ENCODE peak calls at places on chromosomes 16 and 17, in four cellular contexts. Y is natural killer cell, B is AG09309, I is fibroblast of lung. U is an unnamed sample.
A peak's percentile ranks its signal among the peaks of the same experiment; 100 is the strongest.

GRCh38 chr17:7064248-7064647 is 15.8 kb downstream of the CLEC10A start:
- DNase-seq in Y (no peak), B (no peak), I (peak; percentile 79), U (no peak)

GRCh38 chr16:88566158-88566557 is 4.0 kb upstream of the ZC3H18 start:
- DNase-seq in Y (no peak), B (peak; percentile 21), I (peak; percentile 72), U (no peak)

GRCh38 chr16:69500496-69500895 is 65.3 kb upstream of the NFAT5 start:
- DNase-seq in Y (no peak), B (no peak), I (no peak), U (no peak)

GRCh38 chr16:12087901-12088364 is 111.4 kb downstream of the SNX29 start:
- DNase-seq in Y (no peak), B (no peak), I (no peak), U (no peak)

GRCh38 chr17:16954541-16954940 is 17.4 kb downstream of the TNFRSF13B start:
- DNase-seq in Y (no peak), B (no peak), I (no peak), U (no peak)

GRCh38 chr17:4939554-4939803 is 367 bp downstream of the SLC25A11 start:
- DNase-seq in Y (no peak), B (no peak), I (no peak), U (no peak)

GRCh38 chr16:62035115-62036092 is 834 bp downstream of the CDH8 start:
- DNase-seq in Y (no peak), B (no peak), I (no peak), U (peak; percentile 52)

GRCh38 chr16:11004957-11005610 is 60.7 kb downstream of the CLEC16A start:
- DNase-seq in Y (no peak), B (no peak), I (peak; percentile 82), U (no peak)

GRCh38 chr16:48409839-48410610 is 24.8 kb upstream of the SIAH1 start:
- DNase-seq in Y (no peak), B (peak; percentile 82), I (peak; percentile 95), U (no peak)

GRCh38 chr17:2335726-2336214 is 487 bp downstream of the TSR1 start:
- DNase-seq in Y (no peak), B (no peak), I (peak; percentile 36), U (no peak)

GRCh38 chr16:68364601-68364998 is 53.8 kb downstream of the PRMT7 start:
- DNase-seq in Y (no peak), B (no peak), I (peak; percentile 23), U (no peak)

GRCh38 chr17:70969540-70970034 is 800.3 kb downstream of the KCNJ2 start:
- DNase-seq in Y (no peak), B (no peak), I (no peak), U (no peak)

GRCh38 chr16:19831678-19832077 is 53.0 kb downstream of the GPRC5B start:
- DNase-seq in Y (no peak), B (no peak), I (peak; percentile 88), U (no peak)

GRCh38 chr17:55487727-55488436 is 23.4 kb downstream of the SMIM36 start:
- DNase-seq in Y (no peak), B (no peak), I (no peak), U (no peak)

GRCh38 chr17:75875940-75876189 is 2.5 kb downstream of the TRIM47 start:
- DNase-seq in Y (no peak), B (no peak), I (no peak), U (no peak)

GRCh38 chr17:40122466-40122943 is 734 bp downstream of the MSL1 start:
- DNase-seq in Y (peak; percentile 40), B (no peak), I (peak; percentile 39), U (no peak)

GRCh38 chr17:2054740-2055493 is at the start of gene HIC1:
- DNase-seq in Y (peak; percentile 84), B (no peak), I (peak; percentile 74), U (peak; percentile 80)

GRCh38 chr16:89323120-89323960 is 105.8 kb downstream of the ZNF778 start:
- DNase-seq in Y (no peak), B (no peak), I (no peak), U (no peak)

GRCh38 chr17:78915872-78916632 is 9.1 kb downstream of the TIMP2 start:
- DNase-seq in Y (no peak), B (no peak), I (peak; percentile 66), U (no peak)

GRCh38 chr17:28598799-28599310 is at the start of gene SPAG5:
- DNase-seq in Y (peak; percentile 96), B (peak; percentile 60), I (peak; percentile 89), U (peak; percentile 88)

GRCh38 chr17:81128774-81129173 is 36.5 kb upstream of the PVALEF start:
- DNase-seq in Y (no peak), B (no peak), I (no peak), U (no peak)

GRCh38 chr16:27368358-27368722 is 33.6 kb upstream of the IL21R start:
- DNase-seq in Y (no peak), B (no peak), I (no peak), U (no peak)

GRCh38 chr17:76544123-76544915 is 4.5 kb downstream of the PRCD start:
- DNase-seq in Y (no peak), B (no peak), I (no peak), U (no peak)

GRCh38 chr16:51137097-51137496 is 14.0 kb downstream of the SALL1 start:
- DNase-seq in Y (no peak), B (no peak), I (peak; percentile 47), U (no peak)

GRCh38 chr17:67386965-67387551 is 10.0 kb downstream of the PITPNC1 start:
- DNase-seq in Y (peak; percentile 46), B (no peak), I (peak; percentile 20), U (peak; percentile 56)

GRCh38 chr16:878071-878784 is 77.7 kb upstream of the GNG13 start:
- DNase-seq in Y (no peak), B (no peak), I (peak; percentile 62), U (no peak)

GRCh38 chr16:62872339-62872738 is 836.1 kb upstream of the CDH8 start:
- DNase-seq in Y (no peak), B (no peak), I (no peak), U (no peak)

GRCh38 chr17:21171970-21172510 is 41.9 kb downstream of the TMEM11 start:
- DNase-seq in Y (no peak), B (no peak), I (no peak), U (peak; percentile 27)

GRCh38 chr17:57021226-57021940 is 43.5 kb downstream of the SCPEP1 start:
- DNase-seq in Y (no peak), B (no peak), I (no peak), U (no peak)

GRCh38 chr16:29844575-29845331 is 18.3 kb downstream of the CDIPT start:
- DNase-seq in Y (no peak), B (no peak), I (no peak), U (no peak)

GRCh38 chr17:76147211-76148014 is 6.4 kb upstream of the FOXJ1 start:
- DNase-seq in Y (no peak), B (no peak), I (peak; percentile 12), U (no peak)

GRCh38 chr17:66268247-66268927 is 34.0 kb upstream of the PRKCA start:
- DNase-seq in Y (no peak), B (no peak), I (peak; percentile 95), U (no peak)

GRCh38 chr16:64012166-64012565 is 1109.7 kb downstream of the CDH11 start:
- DNase-seq in Y (no peak), B (peak; percentile 8), I (peak; percentile 56), U (no peak)

GRCh38 chr16:83723244-83723643 is 84.5 kb upstream of the HSBP1 start:
- DNase-seq in Y (no peak), B (no peak), I (peak; percentile 52), U (no peak)

GRCh38 chr17:20206068-20206467 is 196.9 kb downstream of the SPECC1 start:
- DNase-seq in Y (no peak), B (no peak), I (peak; percentile 75), U (no peak)

DNA sequence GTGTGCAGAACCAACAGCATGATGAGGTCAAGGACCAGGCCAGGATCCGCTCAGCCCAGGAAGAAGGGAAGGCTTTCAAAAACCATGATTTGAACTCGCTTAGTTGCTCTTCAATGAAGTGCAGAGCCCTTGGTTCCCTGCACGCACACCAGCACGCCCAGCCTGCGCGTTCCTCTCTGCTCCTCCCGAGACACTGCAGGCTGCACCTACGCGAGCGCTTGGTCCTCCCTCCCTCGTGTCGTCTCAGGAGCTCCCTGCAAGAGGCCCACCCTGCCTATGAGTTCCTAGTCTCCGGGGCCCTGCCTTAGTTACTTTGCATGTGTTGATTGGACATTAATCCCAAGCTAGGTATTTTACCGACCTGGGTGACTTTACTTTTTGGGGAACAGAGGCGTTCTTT is 132.9 kb upstream of the TNRC6C start:
- DNase-seq in Y (no peak), B (no peak), I (no peak), U (no peak)
- TF ChIP-seq CTCF in Y (no peak), B (no peak), I (no peak), U (no peak)

GRCh38 chr16:82628741-82629140 is 2.0 kb downstream of the CDH13 start:
- DNase-seq in Y (no peak), B (no peak), I (no peak), U (no peak)

GRCh38 chr16:82630219-82630618 is 3.5 kb downstream of the CDH13 start:
- DNase-seq in Y (no peak), B (no peak), I (peak; percentile 68), U (no peak)

GRCh38 chr16:82631701-82632685 is 5.2 kb downstream of the CDH13 start:
- DNase-seq in Y (no peak), B (no peak), I (no peak), U (no peak)

GRCh38 chr16:82629441-82630027 is 2.8 kb downstream of the CDH13 start:
- DNase-seq in Y (no peak), B (no peak), I (peak; percentile 93), U (no peak)

GRCh38 chr16:82630688-82631087 is 3.9 kb downstream of the CDH13 start:
- DNase-seq in Y (no peak), B (no peak), I (no peak), U (no peak)
- TF ChIP-seq CTCF in Y (no peak), B (peak; percentile 47), I (peak; percentile 44), U (no peak)

GRCh38 chr16:67263201-67263600 is 14.4 kb downstream of the SLC9A5 start:
- DNase-seq in Y (no peak), B (no peak), I (no peak), U (no peak)

GRCh38 chr16:67257486-67258159 is 8.8 kb downstream of the SLC9A5 start:
- DNase-seq in Y (no peak), B (no peak), I (no peak), U (no peak)

GRCh38 chr16:67258160-67258835 is 9.5 kb downstream of the SLC9A5 start:
- DNase-seq in Y (no peak), B (no peak), I (no peak), U (no peak)

GRCh38 chr16:67259705-67260104 is 10.9 kb downstream of the SLC9A5 start:
- DNase-seq in Y (no peak), B (no peak), I (no peak), U (no peak)

DNA sequence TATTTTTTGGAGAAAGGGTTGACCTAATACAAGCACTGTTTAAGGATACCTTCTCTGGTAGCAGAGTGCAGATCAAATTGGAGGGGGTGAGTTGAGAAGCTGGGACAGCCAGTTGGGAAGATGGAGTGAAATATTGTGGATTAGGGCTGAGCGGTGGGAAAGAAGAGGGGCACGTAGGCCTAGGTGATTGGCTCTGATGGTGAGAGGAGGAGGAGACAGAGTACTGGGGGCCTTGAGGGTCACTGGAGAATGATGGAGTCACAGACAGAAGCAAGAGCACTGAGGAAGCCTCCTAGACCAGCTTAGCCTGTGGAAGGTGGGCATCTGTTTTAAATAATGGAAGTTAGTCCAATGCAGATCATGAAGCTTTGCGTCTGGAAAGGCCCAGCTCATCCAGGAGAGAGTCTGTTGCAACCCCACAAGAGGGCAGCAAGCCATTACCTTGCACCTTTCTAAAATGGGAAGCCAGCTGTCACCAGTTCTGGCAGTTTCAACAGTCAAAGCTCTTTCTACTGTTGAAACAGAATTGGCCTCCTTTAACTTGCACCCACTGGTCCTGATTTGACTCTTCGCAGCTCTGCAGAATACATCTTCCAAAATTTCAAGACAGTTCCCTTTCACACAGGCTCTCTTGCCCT is 11.8 kb downstream of the SLC9A5 start:
- DNase-seq in Y (no peak), B (no peak), I (peak; percentile 56), U (no peak)
- TF ChIP-seq CTCF in Y (no peak), B (peak; percentile 85), I (peak; percentile 68), U (no peak)

GRCh38 chr17:42623732-42624596 is 14.5 kb downstream of the TUBG1 start:
- DNase-seq in Y (no peak), B (no peak), I (peak; percentile 80), U (no peak)
- TF ChIP-seq CTCF in Y (no peak), B (no peak), I (no peak), U (no peak)